ENCODE peak calls at places on chromosomes 11 and 22, in five cellular contexts. V is ELR; F is activated T-cell treated with anti-CD3 and anti-CD28 coated beads, Interleukin-2, amount 50 U/mL, for 24 hours; N is nephron progenitor cell; K is HCT116. H is an unnamed sample.

GRCh38 chr11:12581923-12582322 is 92.3 kb upstream of the TEAD1 start:
- DNase-seq in K (peak), N (no peak), V (peak), F (no peak), H (no peak)

GRCh38 chr11:6621711-6622211 is 2.5 kb upstream of the TPP1 start:
- DNase-seq in N (no peak), F (no peak), V (no peak), K (no peak), H (no peak)

GRCh38 chr22:29211066-29211841 is 5.6 kb downstream of the EMID1 start:
- DNase-seq in K (no peak), V (no peak), F (no peak), N (no peak), H (no peak)

GRCh38 chr11:43419460-43419859 is 60.7 kb downstream of the TTC17 start:
- DNase-seq in F (no peak), V (peak), K (peak), N (peak), H (peak)

GRCh38 chr11:19803506-19803998 is 90.9 kb downstream of the NAV2 start:
- DNase-seq in N (no peak), F (no peak), V (peak), K (no peak), H (no peak)

GRCh38 chr22:36536717-36537116 is 7.8 kb upstream of the EIF3D start:
- DNase-seq in N (no peak), V (no peak), F (no peak), K (no peak), H (no peak)

GRCh38 chr11:86741489-86742435 is 58.6 kb upstream of the PRSS23 start:
- DNase-seq in V (peak), N (no peak), K (no peak), F (no peak), H (no peak)

GRCh38 chr11:114087028-114087427 is 27.5 kb downstream of the ZBTB16 start:
- DNase-seq in K (no peak), N (no peak), V (no peak), F (peak), H (no peak)

GRCh38 chr22:28907311-28908008 is 24.1 kb downstream of the ZNRF3 start:
- DNase-seq in V (no peak), N (no peak), F (peak), K (no peak), H (no peak)

H was measured in MM.1S.